ENCODE peak calls at places on chromosomes 1 and 21, in five cellular contexts. One of them, this sample, is unnamed.
A peak's percentile ranks its signal among the peaks of the same experiment; 100 is the strongest.

GRCh38 chr1:57770772-57771171 is 346.9 kb upstream of the DAB1 start:
- DNase-seq in psoas muscle: no peak
- DNase-seq in fibroblast of the aortic adventitia: peak; percentile 0
- DNase-seq in choroid plexus epithelial cell: peak; percentile 27
- DNase-seq in right lobe of liver: no peak
- DNase-seq in this sample: no peak

GRCh38 chr1:14848203-14848602 is 249.7 kb downstream of the KAZN start:
- DNase-seq in right lobe of liver: no peak
- DNase-seq in choroid plexus epithelial cell: no peak
- DNase-seq in fibroblast of the aortic adventitia: no peak
- DNase-seq in psoas muscle: no peak
- DNase-seq in this sample: no peak

GRCh38 chr1:146007048-146007784 is 10.8 kb upstream of the TXNIP start:
- DNase-seq in right lobe of liver: peak; percentile 63
- DNase-seq in fibroblast of the aortic adventitia: peak; percentile 92
- DNase-seq in psoas muscle: no peak
- DNase-seq in choroid plexus epithelial cell: peak; percentile 93
- DNase-seq in this sample: peak; percentile 85

GRCh38 chr1:3429320-3429719 is 25.1 kb upstream of the ARHGEF16 start:
- DNase-seq in choroid plexus epithelial cell: no peak
- DNase-seq in right lobe of liver: no peak
- DNase-seq in fibroblast of the aortic adventitia: no peak
- DNase-seq in psoas muscle: no peak
- DNase-seq in this sample: no peak

GRCh38 chr1:40003156-40004093 is 37.1 kb upstream of the CAP1 start:
- DNase-seq in choroid plexus epithelial cell: no peak
- DNase-seq in right lobe of liver: no peak
- DNase-seq in psoas muscle: no peak
- DNase-seq in fibroblast of the aortic adventitia: no peak
- DNase-seq in this sample: peak; percentile 67

GRCh38 chr1:161910516-161911077 is 113.1 kb downstream of the OLFML2B start:
- DNase-seq in choroid plexus epithelial cell: peak; percentile 58
- DNase-seq in fibroblast of the aortic adventitia: peak; percentile 48
- DNase-seq in psoas muscle: no peak
- DNase-seq in right lobe of liver: no peak
- DNase-seq in this sample: no peak

GRCh38 chr1:247857986-247858356 is 984 bp downstream of the TRIM58 start:
- DNase-seq in right lobe of liver: no peak
- DNase-seq in choroid plexus epithelial cell: no peak
- DNase-seq in fibroblast of the aortic adventitia: no peak
- DNase-seq in psoas muscle: no peak
- DNase-seq in this sample: no peak

GRCh38 chr1:153587314-153587713 is 21.7 kb upstream of the S100A2 start:
- DNase-seq in psoas muscle: no peak
- DNase-seq in choroid plexus epithelial cell: no peak
- DNase-seq in right lobe of liver: no peak
- DNase-seq in fibroblast of the aortic adventitia: no peak
- DNase-seq in this sample: no peak

GRCh38 chr1:236615399-236616148 is 11.3 kb upstream of the HEATR1 start:
- DNase-seq in fibroblast of the aortic adventitia: no peak
- DNase-seq in choroid plexus epithelial cell: no peak
- DNase-seq in right lobe of liver: no peak
- DNase-seq in psoas muscle: no peak
- DNase-seq in this sample: no peak

DNA sequence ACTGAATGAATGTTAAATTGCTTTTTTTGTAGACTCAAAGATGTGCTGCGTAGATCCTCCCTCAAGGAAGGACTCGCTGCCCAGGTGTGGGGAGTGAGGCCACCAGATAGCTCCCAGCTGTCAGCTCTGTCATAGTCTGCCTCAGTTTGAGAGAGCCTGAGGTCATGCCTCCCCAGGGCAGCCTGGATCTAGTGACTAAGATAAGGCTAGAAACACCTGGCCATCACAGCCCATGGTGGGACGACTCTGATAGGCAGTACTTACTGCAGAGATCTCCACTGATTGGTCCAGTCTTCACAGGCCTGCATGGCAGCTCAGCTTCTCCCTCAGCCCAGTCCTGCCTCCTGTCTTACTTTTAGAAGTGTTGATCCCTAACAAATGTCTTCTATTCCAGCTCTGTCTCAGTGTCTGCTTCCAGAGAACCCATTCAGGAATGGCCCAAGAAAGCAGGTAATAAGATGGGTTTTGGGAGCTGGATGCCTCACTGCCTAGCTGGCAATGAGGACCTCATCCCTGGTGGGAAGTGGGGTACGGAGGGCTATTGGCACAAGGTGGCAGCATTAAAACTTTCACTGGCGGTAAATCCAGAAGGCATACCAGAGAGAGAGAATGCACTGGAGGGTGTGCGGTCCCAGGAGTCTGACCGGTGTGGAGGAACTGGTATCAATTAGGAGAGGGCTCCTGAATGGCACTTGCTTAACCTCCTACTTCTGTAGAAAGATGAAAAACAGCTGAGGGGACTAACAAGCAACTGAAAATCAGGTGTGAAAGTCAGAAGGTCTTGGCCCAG is 55.3 kb upstream of the GPR37L1 start:
- DNase-seq in fibroblast of the aortic adventitia: no peak
- DNase-seq in right lobe of liver: no peak
- DNase-seq in choroid plexus epithelial cell: no peak
- DNase-seq in psoas muscle: no peak
- DNase-seq in this sample: no peak
- TF ChIP-seq CTCF in fibroblast of the aortic adventitia: no peak
- TF ChIP-seq CTCF in right lobe of liver: no peak
- TF ChIP-seq CTCF in choroid plexus epithelial cell: no peak
- TF ChIP-seq CTCF in psoas muscle: no peak
- TF ChIP-seq CTCF in this sample: no peak

DNA sequence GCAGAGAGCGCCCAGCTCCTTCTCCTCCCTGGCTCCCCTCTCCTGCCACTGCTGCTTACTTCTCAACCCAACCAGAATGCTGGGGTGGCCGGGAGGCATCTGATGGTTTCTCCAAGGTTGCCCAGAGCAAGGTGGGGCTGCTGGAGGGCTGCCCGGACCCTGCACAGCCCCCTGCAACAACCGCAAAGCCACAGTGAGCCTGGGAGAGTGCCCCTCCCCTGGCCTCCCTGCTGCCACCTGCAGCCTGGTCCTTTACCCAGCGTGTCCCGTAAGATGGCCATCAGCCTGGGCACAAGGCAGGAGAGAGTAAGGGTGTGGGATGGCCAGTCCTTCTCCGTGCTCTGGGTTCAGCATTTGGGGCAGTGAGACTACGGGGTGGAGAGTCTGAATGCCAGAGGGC is 17.0 kb downstream of the MX2 start:
- DNase-seq in psoas muscle: no peak
- DNase-seq in right lobe of liver: no peak
- DNase-seq in choroid plexus epithelial cell: no peak
- DNase-seq in fibroblast of the aortic adventitia: no peak
- DNase-seq in this sample: no peak
- TF ChIP-seq CTCF in psoas muscle: no peak
- TF ChIP-seq CTCF in right lobe of liver: no peak
- TF ChIP-seq CTCF in choroid plexus epithelial cell: no peak
- TF ChIP-seq CTCF in fibroblast of the aortic adventitia: no peak
- TF ChIP-seq CTCF in this sample: no peak

GRCh38 chr1:228493141-228494043 is 6.2 kb downstream of the RNF187 start:
- DNase-seq in fibroblast of the aortic adventitia: no peak
- DNase-seq in choroid plexus epithelial cell: no peak
- DNase-seq in psoas muscle: no peak
- DNase-seq in right lobe of liver: no peak
- DNase-seq in this sample: no peak
- TF ChIP-seq CTCF in fibroblast of the aortic adventitia: no peak
- TF ChIP-seq CTCF in choroid plexus epithelial cell: no peak
- TF ChIP-seq CTCF in psoas muscle: no peak
- TF ChIP-seq CTCF in right lobe of liver: no peak
- TF ChIP-seq CTCF in this sample: no peak

GRCh38 chr1:156342556-156342955 is 4.2 kb downstream of the TSACC start:
- DNase-seq in psoas muscle: no peak
- DNase-seq in choroid plexus epithelial cell: no peak
- DNase-seq in right lobe of liver: no peak
- DNase-seq in fibroblast of the aortic adventitia: no peak
- DNase-seq in this sample: no peak

GRCh38 chr1:156337052-156337887 is 822 bp downstream of the CCT3 start:
- DNase-seq in psoas muscle: no peak
- DNase-seq in right lobe of liver: no peak
- DNase-seq in fibroblast of the aortic adventitia: peak; percentile 27
- DNase-seq in choroid plexus epithelial cell: no peak
- DNase-seq in this sample: no peak

GRCh38 chr1:156338180-156338973 is at the start of the genes CCT3 and TSACC:
- DNase-seq in fibroblast of the aortic adventitia: peak; percentile 100
- DNase-seq in psoas muscle: peak; percentile 99
- DNase-seq in choroid plexus epithelial cell: peak; percentile 100
- DNase-seq in right lobe of liver: peak; percentile 99
- DNase-seq in this sample: peak; percentile 98

GRCh38 chr1:156336242-156336641 is 1.9 kb downstream of the CCT3 start:
- DNase-seq in choroid plexus epithelial cell: peak; percentile 24
- DNase-seq in psoas muscle: no peak
- DNase-seq in fibroblast of the aortic adventitia: no peak
- DNase-seq in right lobe of liver: no peak
- DNase-seq in this sample: no peak

GRCh38 chr1:156337888-156338179 is 258 bp downstream of the CCT3 start:
- DNase-seq in right lobe of liver: peak; percentile 45
- DNase-seq in fibroblast of the aortic adventitia: no peak
- DNase-seq in choroid plexus epithelial cell: no peak
- DNase-seq in psoas muscle: peak; percentile 19
- DNase-seq in this sample: no peak
- TF ChIP-seq CTCF in right lobe of liver: no peak
- TF ChIP-seq CTCF in fibroblast of the aortic adventitia: no peak
- TF ChIP-seq CTCF in choroid plexus epithelial cell: peak; percentile 27
- TF ChIP-seq CTCF in psoas muscle: no peak
- TF ChIP-seq CTCF in this sample: no peak

DNA sequence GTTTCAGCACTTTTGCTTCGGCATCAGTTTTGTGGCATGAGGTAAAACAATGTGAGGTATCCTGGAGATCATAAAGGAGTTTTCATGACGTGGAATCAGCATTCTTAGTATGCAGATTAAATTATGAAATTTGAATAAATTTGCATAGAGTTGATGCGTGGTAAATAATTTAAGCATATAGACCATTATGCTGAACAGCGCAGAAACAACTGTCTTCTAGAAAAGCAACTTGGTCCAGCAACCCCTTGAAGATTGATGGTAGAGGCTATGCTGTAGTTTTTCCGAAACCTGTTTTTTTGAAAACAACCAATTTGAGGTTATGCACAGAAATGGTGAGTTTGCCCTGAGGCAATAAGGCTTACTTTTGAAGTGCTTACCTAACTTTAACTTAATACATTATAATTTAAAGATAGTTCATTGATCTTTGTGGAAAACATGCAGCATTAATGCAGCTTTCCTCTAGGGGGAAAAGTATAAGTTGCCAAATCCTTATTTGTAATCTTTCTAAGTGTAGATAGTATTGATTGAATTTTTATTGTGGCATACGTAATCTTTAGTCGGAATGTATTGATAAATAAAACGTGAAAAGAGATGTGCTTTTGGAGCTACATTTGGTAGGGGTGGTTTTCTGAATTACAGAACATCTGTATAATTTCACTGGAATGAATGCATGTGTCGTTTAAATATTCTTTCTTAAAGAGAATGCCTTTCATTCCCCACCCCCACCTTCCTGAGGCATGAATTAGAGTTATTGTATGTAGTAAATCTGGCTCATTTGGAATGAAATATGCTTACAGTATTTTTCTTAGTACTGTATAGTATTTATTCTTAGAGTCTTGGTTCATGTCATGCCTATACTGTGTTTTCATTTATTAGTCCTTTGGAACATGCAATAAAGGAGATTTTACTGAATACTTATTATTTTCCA is 3.8 kb downstream of the PRDM2 start:
- DNase-seq in fibroblast of the aortic adventitia: no peak
- DNase-seq in psoas muscle: no peak
- DNase-seq in right lobe of liver: no peak
- DNase-seq in choroid plexus epithelial cell: no peak
- DNase-seq in this sample: no peak
- TF ChIP-seq CTCF in fibroblast of the aortic adventitia: no peak
- TF ChIP-seq CTCF in psoas muscle: no peak
- TF ChIP-seq CTCF in right lobe of liver: no peak
- TF ChIP-seq CTCF in choroid plexus epithelial cell: no peak
- TF ChIP-seq CTCF in this sample: no peak

GRCh38 chr1:183227963-183228649 is 42.0 kb downstream of the LAMC2 start:
- DNase-seq in psoas muscle: peak; percentile 45
- DNase-seq in right lobe of liver: peak; percentile 59
- DNase-seq in fibroblast of the aortic adventitia: peak; percentile 60
- DNase-seq in choroid plexus epithelial cell: peak; percentile 75
- DNase-seq in this sample: peak; percentile 64
- TF ChIP-seq CTCF in psoas muscle: peak; percentile 66
- TF ChIP-seq CTCF in right lobe of liver: peak; percentile 71
- TF ChIP-seq CTCF in fibroblast of the aortic adventitia: peak; percentile 85
- TF ChIP-seq CTCF in choroid plexus epithelial cell: peak; percentile 92
- TF ChIP-seq CTCF in this sample: peak; percentile 89

GRCh38 chr1:93732514-93732913 is 50.9 kb upstream of the BCAR3 start:
- DNase-seq in fibroblast of the aortic adventitia: no peak
- DNase-seq in psoas muscle: no peak
- DNase-seq in right lobe of liver: no peak
- DNase-seq in choroid plexus epithelial cell: no peak
- DNase-seq in this sample: no peak
- TF ChIP-seq CTCF in fibroblast of the aortic adventitia: peak; percentile 5
- TF ChIP-seq CTCF in psoas muscle: no peak
- TF ChIP-seq CTCF in right lobe of liver: no peak
- TF ChIP-seq CTCF in choroid plexus epithelial cell: peak; percentile 60
- TF ChIP-seq CTCF in this sample: peak; percentile 23

This sample was measured in GM13977.